ENCODE peak calls at places on chromosomes 1 and 21, in four cellular contexts. One of them, this sample, is unnamed.

GRCh38 chr1:208088319-208088718 is 155.9 kb downstream of the PLXNA2 start:
- DNase-seq in OCI-LY7: no peak
- DNase-seq in activated T-cell treated with anti-CD3 and anti-CD28 coated beads for 1 hour: no peak
- DNase-seq in fibroblast of villous mesenchyme: no peak
- DNase-seq in this sample: no peak

GRCh38 chr21:42533306-42533962 is 19.8 kb downstream of the SLC37A1 start:
- DNase-seq in activated T-cell treated with anti-CD3 and anti-CD28 coated beads for 1 hour: no peak
- DNase-seq in OCI-LY7: peak
- DNase-seq in fibroblast of villous mesenchyme: no peak
- DNase-seq in this sample: no peak

GRCh38 chr1:36769886-36770830 is 264.2 kb downstream of the GRIK3 start:
- DNase-seq in fibroblast of villous mesenchyme: no peak
- DNase-seq in OCI-LY7: no peak
- DNase-seq in activated T-cell treated with anti-CD3 and anti-CD28 coated beads for 1 hour: no peak
- DNase-seq in this sample: no peak

GRCh38 chr1:54397090-54397591 is 9.1 kb downstream of the SSBP3 start:
- DNase-seq in fibroblast of villous mesenchyme: no peak
- DNase-seq in OCI-LY7: no peak
- DNase-seq in activated T-cell treated with anti-CD3 and anti-CD28 coated beads for 1 hour: no peak
- DNase-seq in this sample: no peak

GRCh38 chr1:192788184-192788583 is 20.7 kb upstream of the RGS2 start:
- DNase-seq in OCI-LY7: no peak
- DNase-seq in fibroblast of villous mesenchyme: peak
- DNase-seq in activated T-cell treated with anti-CD3 and anti-CD28 coated beads for 1 hour: no peak
- DNase-seq in this sample: peak

GRCh38 chr1:234838182-234838581 is 228.2 kb upstream of the IRF2BP2 start:
- DNase-seq in fibroblast of villous mesenchyme: no peak
- DNase-seq in OCI-LY7: peak
- DNase-seq in activated T-cell treated with anti-CD3 and anti-CD28 coated beads for 1 hour: no peak
- DNase-seq in this sample: no peak

GRCh38 chr1:42937141-42937696 is 21.4 kb downstream of the SLC2A1 start:
- DNase-seq in OCI-LY7: no peak
- DNase-seq in activated T-cell treated with anti-CD3 and anti-CD28 coated beads for 1 hour: no peak
- DNase-seq in fibroblast of villous mesenchyme: peak
- DNase-seq in this sample: peak

GRCh38 chr1:62435231-62436038 is 1.4 kb upstream of the USP1 start:
- DNase-seq in activated T-cell treated with anti-CD3 and anti-CD28 coated beads for 1 hour: no peak
- DNase-seq in fibroblast of villous mesenchyme: no peak
- DNase-seq in OCI-LY7: no peak
- DNase-seq in this sample: no peak

GRCh38 chr1:92538048-92538412 is 51.3 kb upstream of the GFI1 start:
- DNase-seq in OCI-LY7: no peak
- DNase-seq in fibroblast of villous mesenchyme: no peak
- DNase-seq in activated T-cell treated with anti-CD3 and anti-CD28 coated beads for 1 hour: no peak
- DNase-seq in this sample: peak

GRCh38 chr1:55547441-55547840 is 332.3 kb upstream of the USP24 start:
- DNase-seq in fibroblast of villous mesenchyme: peak
- DNase-seq in OCI-LY7: no peak
- DNase-seq in activated T-cell treated with anti-CD3 and anti-CD28 coated beads for 1 hour: no peak
- DNase-seq in this sample: peak

GRCh38 chr1:116370186-116370585 is 2.9 kb upstream of the ATP1A1 start:
- DNase-seq in fibroblast of villous mesenchyme: no peak
- DNase-seq in OCI-LY7: no peak
- DNase-seq in activated T-cell treated with anti-CD3 and anti-CD28 coated beads for 1 hour: no peak
- DNase-seq in this sample: no peak

GRCh38 chr1:114026797-114027196 is 47.5 kb downstream of the OLFML3 start:
- DNase-seq in OCI-LY7: no peak
- DNase-seq in activated T-cell treated with anti-CD3 and anti-CD28 coated beads for 1 hour: no peak
- DNase-seq in fibroblast of villous mesenchyme: no peak
- DNase-seq in this sample: peak